ENCODE peak calls at places on chromosome 14, in five cellular contexts. O is thyroid gland, Q is choroid plexus epithelial cell, M is epithelial cell of proximal tubule, G is fibroblast of mammary gland. R is an unnamed sample.

GRCh38 chr14:97878206-97878605 is 1081.0 kb downstream of the VRK1 start:
- DNase-seq in O (no peak), Q (no peak), M (no peak), G (peak), R (peak)

GRCh38 chr14:95870772-95871171 is 5.9 kb upstream of the TUNAR start:
- DNase-seq in O (no peak), Q (no peak), M (no peak), G (no peak), R (no peak)

GRCh38 chr14:56156096-56156495 is 37.9 kb downstream of the PELI2 start:
- DNase-seq in O (no peak), Q (no peak), M (no peak), G (peak), R (peak)

GRCh38 chr14:21940887-21941855 is 267.6 kb upstream of the OR4E1 start:
- DNase-seq in O (peak), Q (peak), M (peak), G (peak), R (no peak)

GRCh38 chr14:51442513-51443175 is 202.6 kb downstream of the TMX1 start:
- DNase-seq in O (no peak), Q (peak), M (peak), G (peak), R (peak)

GRCh38 chr14:70190156-70190555 is 1.4 kb upstream of the SLC8A3 start:
- DNase-seq in O (no peak), Q (no peak), M (no peak), G (no peak), R (no peak)

GRCh38 chr14:53217283-53217994 is 64.3 kb upstream of the DDHD1 start:
- DNase-seq in O (peak), Q (peak), M (no peak), G (peak), R (peak)

GRCh38 chr14:96501383-96501745 is 818 bp upstream of the PAPOLA start:
- DNase-seq in O (no peak), Q (peak), M (no peak), G (no peak), R (no peak)

GRCh38 chr14:96105089-96105920 is 66.1 kb downstream of the C14orf132 start:
- DNase-seq in O (no peak), Q (no peak), M (no peak), G (no peak), R (peak)

GRCh38 chr14:51521764-51522163 is 129.9 kb upstream of the FRMD6 start:
- DNase-seq in O (no peak), Q (peak), M (no peak), G (peak), R (peak)

GRCh38 chr14:72479471-72479931 is 414.4 kb downstream of the DPF3 start:
- DNase-seq in O (peak), Q (peak), M (no peak), G (no peak), R (no peak)

GRCh38 chr14:88388741-88389282 is 3.4 kb downstream of the SPATA7 start:
- DNase-seq in O (no peak), Q (no peak), M (no peak), G (no peak), R (no peak)

GRCh38 chr14:104486222-104486743 is 93.3 kb upstream of the C14orf180 start:
- DNase-seq in O (no peak), Q (no peak), M (no peak), G (no peak), R (no peak)

GRCh38 chr14:102911541-102911951 is 10.9 kb upstream of the AMN start:
- DNase-seq in O (no peak), Q (no peak), M (no peak), G (no peak), R (no peak)

GRCh38 chr14:52079239-52079956 is 10.5 kb upstream of the NID2 start:
- DNase-seq in O (no peak), Q (peak), M (no peak), G (no peak), R (peak)

GRCh38 chr14:93104961-93105360 is 10.8 kb downstream of the ITPK1 start:
- DNase-seq in O (no peak), Q (no peak), M (no peak), G (no peak), R (no peak)

GRCh38 chr14:29716150-29716549 is 211.5 kb downstream of the PRKD1 start:
- DNase-seq in O (no peak), Q (peak), M (no peak), G (peak), R (peak)

GRCh38 chr14:68939893-68940613 is 39.0 kb downstream of the ACTN1 start:
- DNase-seq in O (peak), Q (peak), M (peak), G (peak), R (peak)

GRCh38 chr14:91417134-91417982 is at the start of gene CCDC88C:
- DNase-seq in O (peak), Q (no peak), M (no peak), G (no peak), R (no peak)

GRCh38 chr14:70981005-70981952 is 74.0 kb downstream of the PCNX1 start:
- DNase-seq in O (no peak), Q (no peak), M (no peak), G (no peak), R (peak)

DNA sequence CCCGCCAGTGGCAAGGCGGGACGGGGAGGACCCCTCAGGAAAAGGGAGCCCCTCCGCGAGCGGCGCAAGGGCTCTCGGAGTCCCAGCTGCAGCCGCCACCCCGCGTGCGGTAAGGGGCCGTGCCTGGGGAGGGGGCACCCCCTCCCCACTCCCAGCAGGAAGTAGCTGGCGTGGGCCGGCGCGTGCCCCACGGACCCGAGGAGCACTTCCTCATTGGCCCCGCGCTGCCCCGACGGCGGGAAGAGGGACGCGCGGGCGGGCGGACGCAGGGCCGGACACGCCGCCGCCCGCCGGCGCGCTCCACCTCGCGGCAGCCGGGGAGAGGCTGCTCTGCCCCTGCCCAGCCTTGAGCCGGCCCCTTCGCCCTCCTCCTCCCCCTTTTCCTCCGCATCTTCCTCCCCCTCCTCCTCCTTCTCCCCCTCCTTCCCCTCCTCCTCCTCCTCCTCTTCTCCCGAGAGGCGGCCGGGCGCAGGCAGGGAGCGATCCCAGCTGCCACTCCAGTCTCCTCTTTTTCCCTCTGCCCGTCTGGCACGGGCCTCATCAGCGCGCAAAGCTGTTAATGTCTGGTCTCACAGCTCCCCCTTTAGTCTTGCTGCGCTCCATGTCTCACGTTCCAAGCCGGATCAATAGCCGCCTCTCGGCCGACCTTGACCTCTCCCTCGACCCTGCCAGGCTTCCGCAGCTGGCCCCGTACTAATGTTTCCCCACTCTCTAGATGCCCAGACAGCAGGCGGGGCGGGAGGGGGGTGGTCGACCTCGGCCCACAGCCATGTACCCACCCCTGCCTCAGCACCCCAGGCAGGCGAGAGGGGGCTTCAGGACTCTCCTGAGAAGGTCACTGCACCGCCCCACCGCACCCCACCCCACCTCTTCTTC is 2.6 kb upstream of the BCL11B start:
- DNase-seq in O (peak), Q (peak), M (peak), G (peak), R (peak)
- TF ChIP-seq CTCF in O (peak), Q (peak), M (peak), G (peak), R (no peak)

DNA sequence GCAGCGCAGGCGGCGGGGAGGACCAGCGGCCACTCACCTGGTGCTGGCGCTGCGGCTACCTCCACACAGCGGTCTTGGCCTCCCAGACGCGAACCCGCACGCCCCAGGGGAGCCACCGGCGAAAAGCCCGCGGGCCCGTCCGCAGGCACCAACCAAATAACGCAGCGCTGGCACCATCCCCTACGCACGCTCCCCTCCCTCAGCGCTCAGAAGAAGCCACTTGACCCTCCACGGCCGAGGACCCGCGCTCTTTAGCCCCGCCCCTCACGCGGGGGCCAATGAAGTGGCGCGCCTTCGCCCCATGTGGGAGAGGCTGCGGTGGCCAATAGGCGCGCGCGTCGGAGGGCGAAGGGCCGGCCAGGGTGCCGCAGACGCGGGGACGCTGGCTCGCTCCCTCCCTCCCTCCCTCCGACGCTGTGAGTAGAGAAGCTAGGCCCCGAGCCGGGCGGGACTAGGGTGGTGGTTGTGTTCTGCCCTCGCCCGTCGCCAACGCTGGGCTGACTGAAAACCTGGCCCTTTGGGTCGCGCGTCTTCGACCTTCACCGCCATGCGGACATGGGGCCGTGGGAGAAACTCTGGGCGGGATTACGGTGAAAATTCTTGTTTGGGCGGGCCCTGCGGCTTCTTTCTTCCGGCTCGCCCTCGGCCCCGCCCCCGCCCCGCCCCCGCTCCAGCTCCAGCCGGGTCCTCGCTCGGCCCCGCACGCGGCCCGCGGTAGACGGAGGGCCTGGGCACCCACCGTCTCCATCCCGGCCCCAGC is at the start of the genes DMAC2L and L2HGDH:
- DNase-seq in O (peak), Q (peak), M (no peak), G (peak), R (peak)
- TF ChIP-seq CTCF in O (peak), Q (no peak), M (no peak), G (no peak), R (no peak)

DNA sequence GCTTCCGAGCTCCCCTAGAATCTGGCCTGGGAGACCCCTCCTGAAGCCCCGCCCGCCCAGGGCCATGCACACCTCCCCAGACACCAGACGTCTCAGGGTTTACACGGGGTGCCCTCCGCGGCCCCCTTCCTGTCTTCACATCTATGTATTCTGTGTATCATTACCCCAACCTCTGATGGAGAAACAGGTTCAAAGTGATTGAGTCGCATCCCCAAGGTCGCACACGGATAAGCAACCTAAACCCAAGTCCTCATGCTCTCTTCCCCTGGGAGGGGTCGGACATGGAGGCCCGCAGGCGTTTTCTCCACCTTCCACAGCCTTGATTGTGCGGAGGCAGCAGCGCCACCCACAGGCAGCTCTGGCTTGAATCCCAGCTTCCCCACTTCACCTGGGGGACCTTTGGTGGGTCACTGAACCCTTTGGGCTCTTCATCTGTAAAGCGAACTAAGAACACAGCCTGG is 237.3 kb downstream of the BCL11B start:
- DNase-seq in O (no peak), Q (no peak), M (no peak), G (no peak), R (no peak)
- TF ChIP-seq CTCF in O (no peak), Q (no peak), M (peak), G (no peak), R (no peak)

GRCh38 chr14:33848009-33848408 is 102.9 kb downstream of the EGLN3 start:
- DNase-seq in O (no peak), Q (no peak), M (no peak), G (no peak), R (no peak)

GRCh38 chr14:33848706-33849454 is 102.0 kb downstream of the EGLN3 start:
- DNase-seq in O (peak), Q (peak), M (peak), G (peak), R (peak)

GRCh38 chr14:33849455-33849801 is 101.4 kb downstream of the EGLN3 start:
- DNase-seq in O (no peak), Q (no peak), M (no peak), G (no peak), R (no peak)

GRCh38 chr14:33846100-33846824 is 104.6 kb downstream of the EGLN3 start:
- DNase-seq in O (no peak), Q (no peak), M (no peak), G (no peak), R (no peak)

GRCh38 chr14:33847066-33847465 is 103.8 kb downstream of the EGLN3 start:
- DNase-seq in O (no peak), Q (peak), M (no peak), G (no peak), R (peak)
- TF ChIP-seq CTCF in O (no peak), Q (no peak), M (no peak), G (no peak), R (no peak)